ENCODE peak calls at places on chromosomes 13 and 19, in five cellular contexts. Y is dorsolateral prefrontal cortex; Q is right lobe of liver; V is astrocyte of the spinal cord; C is CD8-positive, alpha-beta T cell. W is an unnamed sample.
A peak's percentile ranks its signal among the peaks of the same experiment; 100 is the strongest.

GRCh38 chr13:110476220-110476617 is 85.3 kb downstream of the RAB20 start:
- DNase-seq in Y (no peak), Q (no peak), V (no peak), C (no peak), W (no peak)

GRCh38 chr19:925912-926594 is at the start of gene ARID3A:
- DNase-seq in Y (no peak), Q (peak; percentile 62), V (no peak), C (no peak), W (peak; percentile 70)

GRCh38 chr19:4913996-4914735 is 4.9 kb downstream of the UHRF1 start:
- DNase-seq in Y (no peak), Q (no peak), V (no peak), C (no peak), W (no peak)

GRCh38 chr13:47437411-47437810 is 540.6 kb upstream of the HTR2A start:
- DNase-seq in Y (no peak), Q (no peak), V (peak; percentile 72), C (no peak), W (no peak)

GRCh38 chr19:40347476-40348124 is 597 bp downstream of the C19orf47 start:
- DNase-seq in Y (no peak), Q (no peak), V (no peak), C (no peak), W (no peak)

GRCh38 chr19:49109051-49109450 is 5.1 kb upstream of the LIN7B start:
- DNase-seq in Y (no peak), Q (no peak), V (no peak), C (no peak), W (no peak)

GRCh38 chr19:54464624-54465266 is 1.2 kb upstream of the LENG9 start:
- DNase-seq in Y (peak; percentile 85), Q (peak; percentile 94), V (peak; percentile 90), C (no peak), W (peak; percentile 74)

GRCh38 chr13:34294483-34295129 is 476.7 kb downstream of the RFC3 start:
- DNase-seq in Y (no peak), Q (no peak), V (peak; percentile 45), C (no peak), W (no peak)

GRCh38 chr19:34067861-34068271 is 104.4 kb upstream of the LSM14A start:
- DNase-seq in Y (no peak), Q (no peak), V (no peak), C (no peak), W (no peak)

GRCh38 chr19:607301-608154 is 17.8 kb downstream of the HCN2 start:
- DNase-seq in Y (peak; percentile 63), Q (no peak), V (no peak), C (no peak), W (no peak)

GRCh38 chr19:18967358-18968146 is 26.5 kb upstream of the HOMER3 start:
- DNase-seq in Y (no peak), Q (peak; percentile 77), V (peak; percentile 25), C (no peak), W (peak; percentile 93)

GRCh38 chr13:70995338-70995737 is 871.7 kb downstream of the DACH1 start:
- DNase-seq in Y (no peak), Q (no peak), V (no peak), C (no peak), W (no peak)

GRCh38 chr13:44011036-44011435 is 131.3 kb downstream of the LACC1 start:
- DNase-seq in Y (no peak), Q (no peak), V (no peak), C (no peak), W (no peak)

GRCh38 chr13:112693831-112694497 is 4.1 kb downstream of the ATP11A start:
- DNase-seq in Y (no peak), Q (no peak), V (peak; percentile 63), C (no peak), W (no peak)

GRCh38 chr19:43820098-43820860 is 6.8 kb upstream of the ZNF283 start:
- DNase-seq in Y (peak; percentile 54), Q (no peak), V (peak; percentile 39), C (no peak), W (no peak)

GRCh38 chr13:32969516-32969941 is 46.7 kb upstream of the KL start:
- DNase-seq in Y (no peak), Q (no peak), V (peak; percentile 36), C (no peak), W (no peak)

DNA sequence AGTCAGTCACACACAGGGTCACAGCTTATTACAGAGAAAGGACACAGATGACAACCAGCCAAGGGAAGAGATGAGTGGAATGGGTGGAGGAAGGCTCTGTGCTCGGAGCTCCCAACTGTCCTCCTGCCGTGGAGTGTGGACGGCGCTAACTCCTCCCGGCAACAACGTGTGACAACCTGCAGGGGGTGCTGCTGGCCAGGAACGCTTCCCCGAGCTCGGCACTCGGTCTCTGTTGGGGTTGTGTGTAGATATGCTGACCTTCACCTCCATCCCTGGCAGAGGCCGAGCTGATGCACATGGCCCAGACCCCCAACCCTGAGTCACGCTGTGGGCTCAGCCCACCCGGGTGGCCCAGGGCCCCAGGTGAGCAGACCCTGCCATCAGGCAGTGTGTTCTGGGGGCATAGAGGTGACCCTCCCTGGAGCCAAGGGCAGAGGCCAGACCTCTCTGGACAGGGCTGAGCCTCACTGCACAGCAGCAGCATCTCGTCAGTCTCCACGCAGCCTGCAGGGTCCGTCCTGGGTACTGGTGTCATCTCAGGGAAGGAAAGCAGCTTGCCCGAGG is 14.1 kb downstream of the ZNF444 start:
- DNase-seq in Y (no peak), Q (no peak), V (no peak), C (no peak), W (no peak)
- TF ChIP-seq CTCF in Y (peak; percentile 35), Q (no peak), V (peak; percentile 53), C (peak; percentile 13), W (peak; percentile 36)

GRCh38 chr13:107095876-107096275 is 527.9 kb upstream of the ARGLU1 start:
- DNase-seq in Y (no peak), Q (no peak), V (no peak), C (no peak), W (no peak)

GRCh38 chr13:107091386-107091785 is 523.4 kb upstream of the ARGLU1 start:
- DNase-seq in Y (no peak), Q (no peak), V (no peak), C (no peak), W (no peak)
- TF ChIP-seq CTCF in Y (no peak), Q (no peak), V (no peak), C (no peak), W (no peak)

GRCh38 chr19:46599716-46600392 is 1.3 kb upstream of the CALM3 start:
- DNase-seq in Y (no peak), Q (no peak), V (no peak), C (no peak), W (no peak)
- TF ChIP-seq CTCF in Y (no peak), Q (no peak), V (no peak), C (no peak), W (no peak)

DNA sequence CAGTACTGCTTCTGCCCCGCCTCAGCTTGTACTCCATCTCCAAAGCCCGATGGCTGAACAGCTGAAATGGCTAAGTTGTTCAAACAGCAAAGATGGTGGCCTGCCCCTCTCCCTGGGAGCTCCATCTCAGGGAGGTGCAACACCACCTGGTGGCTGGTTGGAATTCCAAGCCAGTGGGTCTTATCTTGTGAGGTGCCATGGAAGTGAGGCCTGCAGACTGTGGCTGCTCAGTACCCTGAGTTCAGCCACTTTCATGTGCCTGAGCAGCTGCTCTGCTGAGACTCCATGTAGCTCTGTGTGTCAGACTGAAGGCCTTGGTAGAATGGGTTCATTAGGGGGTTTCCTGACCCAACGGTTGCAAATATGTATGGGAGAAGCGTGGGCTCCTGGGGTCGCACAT is 67.3 kb upstream of the SPRY2 start:
- DNase-seq in Y (no peak), Q (no peak), V (no peak), C (no peak), W (no peak)
- TF ChIP-seq CTCF in Y (no peak), Q (no peak), V (no peak), C (no peak), W (no peak)

GRCh38 chr19:15072930-15073647 is 8.9 kb upstream of the OR1I1 start:
- DNase-seq in Y (no peak), Q (no peak), V (no peak), C (no peak), W (no peak)
- TF ChIP-seq CTCF in Y (no peak), Q (no peak), V (no peak), C (no peak), W (no peak)

DNA sequence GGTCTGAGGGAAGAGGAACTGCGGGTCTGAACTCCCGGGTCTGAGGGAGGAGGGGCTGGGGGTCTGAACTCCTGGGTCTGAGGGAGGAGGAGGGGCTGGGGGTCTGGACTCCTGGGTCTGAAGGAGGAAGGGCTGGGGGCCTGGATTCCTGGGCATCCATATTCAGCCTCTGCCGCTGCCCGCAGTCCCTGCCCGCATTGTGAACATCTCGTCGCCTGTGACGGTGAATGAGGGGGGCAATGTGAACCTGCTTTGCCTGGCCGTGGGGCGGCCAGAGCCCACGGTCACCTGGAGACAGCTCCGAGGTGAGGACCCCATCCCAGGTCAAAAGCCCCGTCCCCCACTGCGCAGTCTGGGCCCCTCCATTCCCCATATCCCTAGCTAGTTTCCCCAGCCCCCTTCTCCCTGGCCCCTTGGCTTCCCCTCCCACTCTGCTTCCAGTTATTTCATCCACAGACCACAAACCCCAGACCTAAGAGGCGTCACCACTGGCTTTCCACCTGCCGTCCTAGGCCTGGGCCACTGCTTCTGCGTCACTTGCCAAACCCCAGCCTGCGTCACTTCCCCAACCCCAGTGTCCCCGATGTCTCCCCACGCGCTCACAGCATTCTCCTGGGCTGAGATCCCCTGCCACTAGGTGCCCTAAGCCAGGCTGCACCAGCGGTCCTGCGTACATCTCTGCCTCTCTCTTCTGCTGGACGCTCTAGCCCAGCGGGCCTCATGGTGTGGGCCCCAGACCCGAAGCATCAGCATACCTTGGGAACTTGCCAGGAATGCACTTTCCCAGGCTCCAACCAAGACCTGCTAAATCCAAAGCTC is 13.9 kb downstream of the IGLON5 start:
- DNase-seq in Y (no peak), Q (no peak), V (no peak), C (no peak), W (peak; percentile 83)
- TF ChIP-seq CTCF in Y (no peak), Q (no peak), V (no peak), C (no peak), W (no peak)

DNA sequence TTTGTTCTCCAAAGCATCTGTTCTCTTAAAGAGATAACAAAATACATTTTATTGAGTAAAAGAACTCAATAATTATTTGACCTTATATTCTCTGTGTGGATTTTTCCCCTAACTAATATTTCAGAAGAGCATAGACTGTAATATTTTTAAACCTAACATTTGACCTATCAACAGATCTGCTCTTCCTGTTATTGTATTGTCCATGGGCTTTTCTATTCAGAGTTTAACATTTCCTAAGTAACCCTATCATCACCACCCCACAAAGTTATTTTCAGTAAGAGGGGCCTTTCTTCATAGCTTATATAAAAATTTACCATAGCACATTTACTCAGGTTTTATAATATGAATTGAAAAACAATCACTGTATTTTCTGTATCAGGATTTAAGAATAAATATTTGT is 17.5 kb downstream of the POLR1D start:
- DNase-seq in Y (no peak), Q (no peak), V (no peak), C (no peak), W (no peak)
- TF ChIP-seq CTCF in Y (no peak), Q (no peak), V (no peak), C (no peak), W (no peak)

GRCh38 chr13:31904941-31905824 is 126.4 kb upstream of the FRY start:
- DNase-seq in Y (no peak), Q (no peak), V (no peak), C (no peak), W (no peak)

GRCh38 chr13:31898383-31899071 is 133.0 kb upstream of the FRY start:
- DNase-seq in Y (no peak), Q (no peak), V (peak; percentile 33), C (no peak), W (no peak)

GRCh38 chr13:31901985-31902384 is 129.6 kb upstream of the FRY start:
- DNase-seq in Y (no peak), Q (no peak), V (no peak), C (no peak), W (no peak)

GRCh38 chr13:31905896-31906295 is 125.7 kb upstream of the FRY start:
- DNase-seq in Y (no peak), Q (no peak), V (no peak), C (no peak), W (no peak)

GRCh38 chr13:31903072-31903815 is 128.3 kb upstream of the FRY start:
- DNase-seq in Y (no peak), Q (no peak), V (no peak), C (no peak), W (peak; percentile 43)
- TF ChIP-seq CTCF in Y (no peak), Q (no peak), V (no peak), C (no peak), W (no peak)